ENCODE peak calls at places on chromosome 16, in five cellular contexts. One of them, this sample, is unnamed.

GRCh38 chr16:26672206-26672605 is 394.5 kb upstream of the C16orf82 start:
- DNase-seq in left colon: no peak
- DNase-seq in ureter: no peak
- DNase-seq in effector CD4-positive, alpha-beta T cell: no peak
- DNase-seq in MM.1S: no peak
- DNase-seq in this sample: peak

GRCh38 chr16:30092373-30093010 is 768 bp upstream of the TBX6 start:
- DNase-seq in left colon: peak
- DNase-seq in ureter: peak
- DNase-seq in effector CD4-positive, alpha-beta T cell: peak
- DNase-seq in MM.1S: peak
- DNase-seq in this sample: no peak

GRCh38 chr16:27389272-27389961 is 12.6 kb upstream of the IL21R start:
- DNase-seq in left colon: no peak
- DNase-seq in ureter: no peak
- DNase-seq in effector CD4-positive, alpha-beta T cell: no peak
- DNase-seq in MM.1S: peak
- DNase-seq in this sample: no peak

GRCh38 chr16:85444879-85445778 is 168.0 kb upstream of the GSE1 start:
- DNase-seq in left colon: peak
- DNase-seq in ureter: no peak
- DNase-seq in effector CD4-positive, alpha-beta T cell: no peak
- DNase-seq in MM.1S: peak
- DNase-seq in this sample: no peak

GRCh38 chr16:71205482-71206131 is 24.9 kb downstream of the HYDIN start:
- DNase-seq in left colon: no peak
- DNase-seq in ureter: no peak
- DNase-seq in effector CD4-positive, alpha-beta T cell: no peak
- DNase-seq in MM.1S: no peak
- DNase-seq in this sample: no peak

GRCh38 chr16:46607529-46607928 is 13.7 kb downstream of the SHCBP1 start:
- DNase-seq in left colon: no peak
- DNase-seq in ureter: no peak
- DNase-seq in effector CD4-positive, alpha-beta T cell: no peak
- DNase-seq in MM.1S: peak
- DNase-seq in this sample: no peak

GRCh38 chr16:74448990-74449389 is 27.7 kb upstream of the CLEC18B start:
- DNase-seq in left colon: peak
- DNase-seq in ureter: peak
- DNase-seq in effector CD4-positive, alpha-beta T cell: no peak
- DNase-seq in MM.1S: no peak
- DNase-seq in this sample: no peak

GRCh38 chr16:53257001-53257400 is 177.3 kb upstream of the RBL2 start:
- DNase-seq in left colon: no peak
- DNase-seq in ureter: no peak
- DNase-seq in effector CD4-positive, alpha-beta T cell: no peak
- DNase-seq in MM.1S: no peak
- DNase-seq in this sample: no peak

GRCh38 chr16:53482123-53482522 is 20.9 kb downstream of the AKTIP start:
- DNase-seq in left colon: no peak
- DNase-seq in ureter: no peak
- DNase-seq in effector CD4-positive, alpha-beta T cell: no peak
- DNase-seq in MM.1S: no peak
- DNase-seq in this sample: no peak

GRCh38 chr16:56542039-56542438 is 22.2 kb upstream of the BBS2 start:
- DNase-seq in left colon: no peak
- DNase-seq in ureter: no peak
- DNase-seq in effector CD4-positive, alpha-beta T cell: no peak
- DNase-seq in MM.1S: no peak
- DNase-seq in this sample: no peak

GRCh38 chr16:87123356-87124001 is 193.7 kb downstream of the C16orf95 start:
- DNase-seq in left colon: no peak
- DNase-seq in ureter: no peak
- DNase-seq in effector CD4-positive, alpha-beta T cell: no peak
- DNase-seq in MM.1S: no peak
- DNase-seq in this sample: no peak

GRCh38 chr16:30659507-30660423 is 1.5 kb downstream of the FBRS start:
- DNase-seq in left colon: peak
- DNase-seq in ureter: peak
- DNase-seq in effector CD4-positive, alpha-beta T cell: peak
- DNase-seq in MM.1S: peak
- DNase-seq in this sample: no peak

GRCh38 chr16:80440691-80441090 is 100.1 kb upstream of the DYNLRB2 start:
- DNase-seq in left colon: no peak
- DNase-seq in ureter: no peak
- DNase-seq in effector CD4-positive, alpha-beta T cell: no peak
- DNase-seq in MM.1S: no peak
- DNase-seq in this sample: no peak

GRCh38 chr16:73068546-73069401 is 20.8 kb upstream of the ZFHX3 start:
- DNase-seq in left colon: no peak
- DNase-seq in ureter: peak
- DNase-seq in effector CD4-positive, alpha-beta T cell: no peak
- DNase-seq in MM.1S: no peak
- DNase-seq in this sample: peak

GRCh38 chr16:75254359-75254837 is 3.0 kb upstream of the BCAR1 start:
- DNase-seq in left colon: peak
- DNase-seq in ureter: no peak
- DNase-seq in effector CD4-positive, alpha-beta T cell: no peak
- DNase-seq in MM.1S: no peak
- DNase-seq in this sample: no peak

GRCh38 chr16:29756654-29757053 is 10.9 kb upstream of the C16orf54 start:
- DNase-seq in left colon: no peak
- DNase-seq in ureter: no peak
- DNase-seq in effector CD4-positive, alpha-beta T cell: no peak
- DNase-seq in MM.1S: no peak
- DNase-seq in this sample: no peak

GRCh38 chr16:1791256-1791942 is 2.1 kb downstream of the IGFALS start:
- DNase-seq in left colon: no peak
- DNase-seq in ureter: no peak
- DNase-seq in effector CD4-positive, alpha-beta T cell: no peak
- DNase-seq in MM.1S: no peak
- DNase-seq in this sample: peak

GRCh38 chr16:5506021-5506420 is 408.4 kb upstream of the EEF2KMT start:
- DNase-seq in left colon: no peak
- DNase-seq in ureter: no peak
- DNase-seq in effector CD4-positive, alpha-beta T cell: no peak
- DNase-seq in MM.1S: no peak
- DNase-seq in this sample: no peak

GRCh38 chr16:69384974-69385373 is 833 bp downstream of the TERF2 start:
- DNase-seq in left colon: no peak
- DNase-seq in ureter: no peak
- DNase-seq in effector CD4-positive, alpha-beta T cell: no peak
- DNase-seq in MM.1S: no peak
- DNase-seq in this sample: no peak

GRCh38 chr16:85639529-85640253 is 26.6 kb downstream of the GSE1 start:
- DNase-seq in left colon: no peak
- DNase-seq in ureter: no peak
- DNase-seq in effector CD4-positive, alpha-beta T cell: no peak
- DNase-seq in MM.1S: no peak
- DNase-seq in this sample: no peak